ENCODE peak calls at places on chromosomes 7 and 10, in nine cellular contexts. R is heart right ventricle, P is right lobe of liver, E is dorsolateral prefrontal cortex, Q is A549, N is PC-9, J is WERI-Rb-1, V is cardiac muscle cell, Z is AG04450. O is an unnamed sample.

GRCh38 chr10:22542773-22543172 is 171.6 kb downstream of the PIP4K2A start:
- DNase-seq in R (no peak), P (no peak), E (no peak), Q (no peak), N (no peak), J (no peak), V (no peak), Z (no peak), O (no peak)

GRCh38 chr10:24645784-24646183 is 77.9 kb downstream of the ARHGAP21 start:
- DNase-seq in R (no peak), P (no peak), E (no peak), Q (no peak), N (no peak), J (no peak), V (no peak), Z (no peak), O (no peak)

GRCh38 chr7:27868117-27868516 is 128.2 kb downstream of the TAX1BP1 start:
- DNase-seq in R (no peak), P (no peak), E (no peak), Q (no peak), N (no peak), J (no peak), V (no peak), Z (no peak), O (no peak)

GRCh38 chr10:13351340-13351915 is 3.3 kb upstream of the SEPHS1 start:
- DNase-seq in R (no peak), P (no peak), E (no peak), Q (no peak), N (no peak), J (no peak), V (no peak), Z (no peak), O (no peak)

GRCh38 chr10:7813481-7813880 is 4.8 kb upstream of the TAF3 start:
- DNase-seq in R (no peak), P (no peak), E (no peak), Q (no peak), N (no peak), J (peak; percentile 27), V (no peak), Z (no peak), O (no peak)

GRCh38 chr10:93813507-93814465 is 56.0 kb downstream of the LGI1 start:
- DNase-seq in R (peak; percentile 48), P (peak; percentile 73), E (peak; percentile 66), Q (peak; percentile 44), N (peak; percentile 41), J (peak; percentile 75), V (peak; percentile 58), Z (no peak), O (no peak)

GRCh38 chr7:129257168-129257567 is 32.3 kb downstream of the AHCYL2 start:
- DNase-seq in R (no peak), P (no peak), E (no peak), Q (no peak), N (no peak), J (no peak), V (no peak), Z (no peak), O (no peak)

GRCh38 chr10:49187950-49188761 is at the start of gene TMEM273:
- DNase-seq in R (peak; percentile 81), P (peak; percentile 84), E (peak; percentile 89), Q (no peak), N (peak; percentile 72), J (no peak), V (no peak), Z (no peak), O (no peak)

GRCh38 chr10:129496995-129497394 is 30.0 kb downstream of the MGMT start:
- DNase-seq in R (no peak), P (no peak), E (no peak), Q (no peak), N (no peak), J (no peak), V (no peak), Z (no peak), O (no peak)

GRCh38 chr10:63887026-63887589 is 365.9 kb downstream of the REEP3 start:
- DNase-seq in R (no peak), P (peak; percentile 56), E (no peak), Q (no peak), N (no peak), J (no peak), V (no peak), Z (no peak), O (no peak)

GRCh38 chr7:83475403-83475802 is 173.5 kb downstream of the SEMA3E start:
- DNase-seq in R (no peak), P (no peak), E (no peak), Q (no peak), N (no peak), J (peak; percentile 25), V (no peak), Z (no peak), O (no peak)

GRCh38 chr7:146660839-146661238 is 544.2 kb downstream of the CNTNAP2 start:
- DNase-seq in R (no peak), P (no peak), E (no peak), Q (no peak), N (no peak), J (no peak), V (peak; percentile 63), Z (no peak), O (no peak)

GRCh38 chr7:1021366-1021765 is 23.0 kb upstream of the GPR146 start:
- DNase-seq in R (no peak), P (no peak), E (no peak), Q (no peak), N (no peak), J (no peak), V (no peak), Z (no peak), O (no peak)

GRCh38 chr7:70303309-70303708 is 705.0 kb downstream of the AUTS2 start:
- DNase-seq in R (no peak), P (no peak), E (no peak), Q (no peak), N (no peak), J (no peak), V (no peak), Z (no peak), O (no peak)

GRCh38 chr7:81846398-81846797 is 76.6 kb upstream of the HGF start:
- DNase-seq in R (no peak), P (no peak), E (no peak), Q (no peak), N (no peak), J (no peak), V (no peak), Z (peak; percentile 20), O (no peak)

GRCh38 chr7:16649196-16649595 is 3.2 kb downstream of the BZW2 start:
- DNase-seq in R (no peak), P (no peak), E (no peak), Q (no peak), N (no peak), J (no peak), V (no peak), Z (no peak), O (no peak)

GRCh38 chr10:87559392-87559791 is 54.7 kb downstream of the MINPP1 start:
- DNase-seq in R (no peak), P (no peak), E (no peak), Q (no peak), N (no peak), J (no peak), V (no peak), Z (no peak), O (no peak)

GRCh38 chr10:133318494-133319127 is 9.9 kb downstream of the ZNF511 start:
- DNase-seq in R (peak; percentile 63), P (no peak), E (no peak), Q (peak; percentile 68), N (peak; percentile 56), J (peak; percentile 91), V (peak; percentile 87), Z (no peak), O (no peak)

GRCh38 chr10:103982639-103983038 is 15.7 kb downstream of the SLK start:
- DNase-seq in R (no peak), P (no peak), E (peak; percentile 58), Q (no peak), N (no peak), J (peak; percentile 58), V (peak; percentile 44), Z (no peak), O (no peak)

GRCh38 chr7:143223784-143224183 is 1.9 kb downstream of the TAS2R40 start:
- DNase-seq in R (no peak), P (no peak), E (no peak), Q (no peak), N (peak; percentile 50), J (no peak), V (no peak), Z (no peak), O (no peak)

GRCh38 chr7:116097365-116098009 is 66.9 kb upstream of the TFEC start:
- DNase-seq in R (no peak), P (no peak), E (no peak), Q (peak; percentile 53), N (peak; percentile 29), J (no peak), V (no peak), Z (no peak), O (no peak)

GRCh38 chr10:70830185-70830584 is 14.4 kb downstream of the SGPL1 start:
- DNase-seq in R (no peak), P (no peak), E (no peak), Q (no peak), N (no peak), J (no peak), V (no peak), Z (no peak), O (no peak)

DNA sequence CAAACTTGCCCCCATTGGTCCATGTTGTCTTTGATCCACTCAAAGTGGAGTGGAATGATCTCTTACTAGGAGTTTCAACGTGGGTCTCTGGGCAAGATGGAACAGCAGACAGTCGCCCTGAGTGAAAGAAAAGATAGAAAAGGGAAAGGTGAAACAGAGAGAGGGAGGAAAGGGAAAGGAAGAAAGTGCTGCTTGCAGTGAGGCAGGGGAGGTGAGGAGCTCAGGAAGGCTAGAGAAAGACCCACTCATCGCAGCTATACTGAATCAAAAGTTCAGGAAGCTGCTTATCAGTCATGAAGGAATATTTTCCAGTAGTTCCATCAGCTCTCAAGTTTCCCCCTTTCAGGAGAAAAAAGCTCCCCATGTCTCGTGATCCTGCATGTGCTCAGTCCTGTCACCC is 86.9 kb downstream of the ZNF467 start:
- DNase-seq in R (no peak), P (no peak), E (no peak), Q (no peak), N (no peak), J (no peak), V (no peak), Z (no peak), O (no peak)
- H3K27ac ChIP-seq in R (no peak overlapping the region), P (no peak overlapping the region), E (no peak overlapping the region), Q (no peak overlapping the region), N (no peak overlapping the region), J (no peak overlapping the region), V (no peak overlapping the region), Z (no peak overlapping the region), O (no peak overlapping the region)

GRCh38 chr7:159027803-159028455 is 116.7 kb downstream of the VIPR2 start:
- DNase-seq in R (no peak), P (no peak), E (no peak), Q (no peak), N (no peak), J (no peak), V (no peak), Z (no peak), O (no peak)
- H3K27ac ChIP-seq in R (no peak overlapping the region), P (no peak overlapping the region), E (no peak overlapping the region), Q (no peak overlapping the region), N (no peak overlapping the region), J (no peak overlapping the region), V (no peak overlapping the region), Z (no peak overlapping the region), O (no peak overlapping the region)

GRCh38 chr10:21495686-21496284 is 29.7 kb downstream of the SKIDA1 start:
- DNase-seq in R (peak; percentile 89), P (peak; percentile 93), E (peak; percentile 73), Q (peak; percentile 94), N (peak; percentile 94), J (peak; percentile 77), V (peak; percentile 93), Z (no peak), O (peak; percentile 76)
- H3K27ac ChIP-seq in R (peak overlapping the region; percentile 90), P (peak overlapping the region; percentile 73), E (peak overlapping the region; percentile 89), Q (peak overlapping the region; percentile 93), N (peak overlapping the region; percentile 48), J (peak overlapping the region; percentile 87), V (peak overlapping the region; percentile 94), Z (peak overlapping the region; percentile 31), O (peak overlapping the region; percentile 79)

GRCh38 chr10:74189999-74190421 is 39.0 kb downstream of the ADK start:
- DNase-seq in R (no peak), P (no peak), E (no peak), Q (no peak), N (peak; percentile 70), J (no peak), V (no peak), Z (peak; percentile 72), O (no peak)
- H3K27ac ChIP-seq in R (peak overlapping the region; percentile 27), P (peak overlapping the region; percentile 59), E (peak overlapping the region; percentile 40), Q (peak overlapping the region; percentile 73), N (peak overlapping the region; percentile 96), J (no peak overlapping the region), V (no peak overlapping the region), Z (peak overlapping the region; percentile 88), O (peak overlapping the region; percentile 100)